ENCODE peak calls at places on chromosomes 13 and 19, in eight cellular contexts. N, G, U, Y, J, W, T and B are unnamed samples.

GRCh38 chr13:111664060-111664459 is 343.6 kb downstream of the TEX29 start:
- DNase-seq in W (no peak), J (no peak), T (no peak), Y (no peak), G (no peak), U (no peak), N (no peak), B (no peak)

GRCh38 chr19:5060591-5061339 is 91.9 kb downstream of the KDM4B start:
- DNase-seq in N (no peak), U (no peak), W (no peak), J (no peak), T (no peak), G (no peak), Y (no peak), B (no peak)

GRCh38 chr13:48210178-48210577 is 22.8 kb upstream of the ITM2B start:
- DNase-seq in T (peak), G (no peak), Y (peak), J (peak), U (no peak), N (no peak), W (no peak), B (peak)

GRCh38 chr19:17687857-17688784 is at the start of gene UNC13A:
- DNase-seq in Y (no peak), G (peak), U (no peak), W (no peak), N (no peak), T (peak), J (peak), B (peak)

GRCh38 chr19:45160870-45161714 is at the start of gene NKPD1:
- DNase-seq in G (no peak), Y (no peak), U (no peak), W (no peak), J (no peak), N (no peak), T (no peak), B (no peak)

GRCh38 chr19:1182727-1183126 is 8.7 kb upstream of the SBNO2 start:
- DNase-seq in G (no peak), T (no peak), J (no peak), Y (no peak), U (no peak), N (no peak), W (no peak), B (no peak)

GRCh38 chr19:768424-768823 is 17.5 kb downstream of the MISP start:
- DNase-seq in J (no peak), W (peak), U (no peak), T (peak), N (no peak), Y (peak), G (no peak), B (peak)

GRCh38 chr13:51684076-51684475 is 99.8 kb downstream of the WDFY2 start:
- DNase-seq in J (no peak), W (no peak), U (no peak), G (no peak), Y (peak), T (no peak), N (no peak), B (peak)

GRCh38 chr19:15154002-15154612 is 46.7 kb downstream of the NOTCH3 start:
- DNase-seq in N (no peak), U (no peak), T (peak), Y (peak), J (peak), W (no peak), G (no peak), B (peak)

GRCh38 chr13:39821977-39822376 is 166.5 kb downstream of the COG6 start:
- DNase-seq in W (no peak), Y (no peak), G (no peak), N (no peak), T (no peak), J (peak), U (no peak), B (no peak)

GRCh38 chr19:35712529-35712909 is 5.3 kb upstream of the KMT2B start:
- DNase-seq in U (peak), T (no peak), N (no peak), G (no peak), J (peak), W (no peak), Y (no peak), B (no peak)

GRCh38 chr13:102742506-102742905 is 31.1 kb downstream of the TEX30 start:
- DNase-seq in J (no peak), U (no peak), G (no peak), T (no peak), N (no peak), W (no peak), Y (no peak), B (no peak)

GRCh38 chr13:32581177-32581786 is 5.0 kb upstream of the PDS5B start:
- DNase-seq in Y (peak), W (no peak), G (no peak), U (no peak), J (peak), T (peak), N (no peak), B (peak)

GRCh38 chr13:49678172-49678914 is 12.9 kb downstream of the EBPL start:
- DNase-seq in N (no peak), W (no peak), U (no peak), T (no peak), G (no peak), Y (no peak), J (no peak), B (no peak)

GRCh38 chr19:39406656-39407393 is at the start of gene ZFP36:
- DNase-seq in N (no peak), G (peak), Y (peak), T (peak), U (peak), W (peak), J (peak), B (peak)

GRCh38 chr13:50531917-50532899 is 311.3 kb downstream of the DLEU7 start:
- DNase-seq in W (no peak), Y (peak), T (peak), N (no peak), G (no peak), U (no peak), J (no peak), B (peak)

GRCh38 chr13:98780972-98781869 is 28.7 kb upstream of the SLC15A1 start:
- DNase-seq in Y (no peak), T (no peak), N (no peak), U (no peak), G (no peak), W (no peak), J (no peak), B (no peak)

GRCh38 chr19:29845576-29846176 is 33.9 kb downstream of the CCNE1 start:
- DNase-seq in G (no peak), W (peak), J (peak), N (peak), T (peak), Y (peak), U (no peak), B (peak)

GRCh38 chr13:93425411-93425810 is 198.8 kb downstream of the GPC6 start:
- DNase-seq in N (no peak), U (no peak), J (no peak), T (no peak), G (no peak), Y (no peak), W (no peak), B (no peak)

GRCh38 chr19:57559008-57559403 is 657 bp downstream of the ZNF550 start:
- DNase-seq in G (no peak), W (peak), N (no peak), J (peak), U (peak), Y (no peak), T (peak), B (peak)

GRCh38 chr19:1026189-1027019 is at the start of gene CNN2:
- DNase-seq in T (peak), Y (peak), U (peak), W (peak), G (peak), J (peak), N (no peak), B (peak)